ENCODE peak calls at places on chromosomes 1 and 21, in six cellular contexts. H is HCT116, B is retinal pigment epithelial cell, A is NB4, I is coronary artery, L is fibroblast of villous mesenchyme. Y is an unnamed sample.

GRCh38 chr1:62012821-62013220 is 181.8 kb upstream of the L1TD1 start:
- DNase-seq in H (no peak), B (no peak), A (no peak), I (no peak), L (peak), Y (no peak)

GRCh38 chr1:93079685-93080141 is 630 bp downstream of the MTF2 start:
- DNase-seq in H (no peak), B (no peak), A (peak), I (no peak), L (peak), Y (peak)

GRCh38 chr1:67479146-67479891 is 49.1 kb upstream of the SERBP1 start:
- DNase-seq in H (no peak), B (no peak), A (no peak), I (no peak), L (peak), Y (peak)

GRCh38 chr1:154866995-154867795 is 2.9 kb downstream of the KCNN3 start:
- DNase-seq in H (no peak), B (no peak), A (no peak), I (no peak), L (peak), Y (peak)

GRCh38 chr1:108862017-108862610 is 5.2 kb upstream of the AKNAD1 start:
- DNase-seq in H (no peak), B (no peak), A (no peak), I (no peak), L (no peak), Y (no peak)

GRCh38 chr21:43209575-43210453 is 41.0 kb downstream of the CRYAA start:
- DNase-seq in H (no peak), B (no peak), A (no peak), I (peak), L (peak), Y (peak)

GRCh38 chr1:44220001-44220751 is 6.9 kb downstream of the DMAP1 start:
- DNase-seq in H (no peak), B (no peak), A (no peak), I (no peak), L (peak), Y (peak)

GRCh38 chr1:89844236-89844807 is 23.5 kb downstream of the LRRC8D start:
- DNase-seq in H (no peak), B (no peak), A (no peak), I (no peak), L (peak), Y (no peak)

GRCh38 chr1:117181630-117182041 is 29.1 kb downstream of the VTCN1 start:
- DNase-seq in H (no peak), B (no peak), A (peak), I (no peak), L (no peak), Y (no peak)

GRCh38 chr1:248890549-248891498 is 15.2 kb upstream of the PGBD2 start:
- DNase-seq in H (no peak), B (no peak), A (no peak), I (no peak), L (no peak), Y (no peak)

GRCh38 chr1:55062801-55063561 is 23.6 kb downstream of the PCSK9 start:
- DNase-seq in H (no peak), B (no peak), A (no peak), I (peak), L (no peak), Y (no peak)

GRCh38 chr1:207873055-207873890 is 37.7 kb downstream of the CD34 start:
- DNase-seq in H (no peak), B (no peak), A (peak), I (peak), L (no peak), Y (no peak)

GRCh38 chr1:66598670-66599069 is 64.7 kb downstream of the SGIP1 start:
- DNase-seq in H (no peak), B (peak), A (no peak), I (no peak), L (peak), Y (peak)

GRCh38 chr1:45569962-45570581 is 13.8 kb upstream of the NASP start:
- DNase-seq in H (peak), B (no peak), A (peak), I (peak), L (peak), Y (peak)

GRCh38 chr1:58577676-58578073 is 623 bp upstream of the TACSTD2 start:
- DNase-seq in H (no peak), B (no peak), A (peak), I (no peak), L (no peak), Y (no peak)

GRCh38 chr1:54475357-54476230 is 69.4 kb upstream of the SSBP3 start:
- DNase-seq in H (no peak), B (no peak), A (no peak), I (no peak), L (no peak), Y (no peak)

GRCh38 chr1:200296091-200296661 is 113.7 kb downstream of the ZNF281 start:
- DNase-seq in H (no peak), B (no peak), A (no peak), I (no peak), L (no peak), Y (no peak)

GRCh38 chr1:227621211-227621610 is 57.9 kb downstream of the ZNF678 start:
- DNase-seq in H (no peak), B (no peak), A (no peak), I (no peak), L (no peak), Y (peak)

GRCh38 chr1:23980725-23981063 is 567 bp upstream of the SRSF10 start:
- DNase-seq in H (peak), B (no peak), A (peak), I (no peak), L (peak), Y (no peak)

GRCh38 chr1:42429623-42430022 is 26.2 kb downstream of the ZMYND12 start:
- DNase-seq in H (no peak), B (no peak), A (no peak), I (no peak), L (no peak), Y (no peak)

GRCh38 chr1:236051107-236051885 is 13.6 kb downstream of the NID1 start:
- DNase-seq in H (no peak), B (no peak), A (no peak), I (no peak), L (peak), Y (peak)

GRCh38 chr1:93665015-93665414 is 16.6 kb downstream of the BCAR3 start:
- DNase-seq in H (no peak), B (no peak), A (no peak), I (no peak), L (no peak), Y (peak)

GRCh38 chr21:43608225-43608624 is 51.1 kb downstream of the HSF2BP start:
- DNase-seq in H (no peak), B (peak), A (peak), I (no peak), L (peak), Y (peak)

GRCh38 chr1:116881879-116882520 is 27.7 kb upstream of the PTGFRN start:
- DNase-seq in H (no peak), B (no peak), A (peak), I (peak), L (peak), Y (peak)

GRCh38 chr1:157193219-157193618 is 55.0 kb upstream of the ETV3 start:
- DNase-seq in H (no peak), B (no peak), A (no peak), I (no peak), L (no peak), Y (no peak)

GRCh38 chr1:202564958-202565497 is 145.2 kb downstream of the SYT2 start:
- DNase-seq in H (no peak), B (no peak), A (no peak), I (no peak), L (no peak), Y (no peak)

GRCh38 chr1:15197591-15198447 is 44.3 kb downstream of the TMEM51 start:
- DNase-seq in H (no peak), B (no peak), A (peak), I (no peak), L (no peak), Y (no peak)

GRCh38 chr1:33050221-33051076 is 13.8 kb upstream of the AK2 start:
- DNase-seq in H (peak), B (no peak), A (peak), I (no peak), L (peak), Y (peak)

GRCh38 chr1:109739738-109740614 is 862 bp downstream of the GSTM3 start:
- DNase-seq in H (no peak), B (no peak), A (peak), I (peak), L (peak), Y (peak)

GRCh38 chr1:97680894-97681293 is 239.9 kb downstream of the DPYD start:
- DNase-seq in H (no peak), B (peak), A (no peak), I (no peak), L (no peak), Y (peak)

GRCh38 chr1:17887646-17888395 is 132.7 kb downstream of the ACTL8 start:
- DNase-seq in H (no peak), B (no peak), A (no peak), I (no peak), L (no peak), Y (no peak)

GRCh38 chr1:164635074-164635783 is 76.2 kb downstream of the PBX1 start:
- DNase-seq in H (no peak), B (no peak), A (no peak), I (no peak), L (no peak), Y (no peak)

GRCh38 chr21:31720739-31721138 is 11.2 kb downstream of the SCAF4 start:
- DNase-seq in H (no peak), B (no peak), A (no peak), I (no peak), L (no peak), Y (no peak)

GRCh38 chr1:207050428-207050767 is 610 bp downstream of the YOD1 start:
- DNase-seq in H (no peak), B (no peak), A (no peak), I (no peak), L (no peak), Y (no peak)

GRCh38 chr1:118954286-118954890 is 33.8 kb downstream of the TBX15 start:
- DNase-seq in H (no peak), B (no peak), A (no peak), I (no peak), L (no peak), Y (no peak)

DNA sequence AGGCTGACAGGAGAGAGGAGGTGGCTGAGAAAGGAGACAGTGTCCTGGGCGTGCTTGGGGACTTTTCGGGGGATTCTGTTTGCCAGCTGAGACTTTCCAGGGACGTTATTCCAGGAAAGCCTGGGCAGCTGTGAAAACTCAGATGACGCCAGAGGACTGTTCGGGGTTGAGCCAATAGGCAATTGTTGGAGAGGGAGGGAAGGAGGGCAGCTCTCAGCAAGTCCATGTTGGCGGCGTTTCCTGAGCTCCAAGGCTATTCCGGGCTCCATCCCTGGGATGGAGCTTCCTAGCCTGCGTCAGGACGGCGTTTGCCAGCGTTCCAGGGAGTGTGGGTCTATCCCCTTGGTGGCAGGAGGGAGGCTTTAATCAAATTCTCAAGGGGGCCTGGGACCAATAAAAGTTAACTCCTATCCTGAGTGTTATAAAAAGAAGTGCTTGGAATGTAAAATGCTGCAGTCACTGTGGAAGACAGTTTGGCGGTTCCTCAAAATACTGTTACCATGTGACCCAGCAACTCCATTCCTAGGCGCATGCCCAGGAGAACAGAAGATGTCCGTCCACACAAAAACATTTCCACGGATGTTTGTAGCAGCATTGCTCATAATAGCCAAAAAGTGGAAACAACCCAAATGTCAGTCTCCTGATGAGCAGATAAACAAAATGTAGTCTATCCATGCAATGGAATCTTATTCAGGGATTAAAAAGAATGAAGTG is 15.2 kb downstream of the SLC27A3 start:
- DNase-seq in H (no peak), B (no peak), A (peak), I (peak), L (peak), Y (peak)
- H3K4me3 ChIP-seq in H (no peak), B (no peak), A (peak), I (peak), L (peak), Y (peak)

DNA sequence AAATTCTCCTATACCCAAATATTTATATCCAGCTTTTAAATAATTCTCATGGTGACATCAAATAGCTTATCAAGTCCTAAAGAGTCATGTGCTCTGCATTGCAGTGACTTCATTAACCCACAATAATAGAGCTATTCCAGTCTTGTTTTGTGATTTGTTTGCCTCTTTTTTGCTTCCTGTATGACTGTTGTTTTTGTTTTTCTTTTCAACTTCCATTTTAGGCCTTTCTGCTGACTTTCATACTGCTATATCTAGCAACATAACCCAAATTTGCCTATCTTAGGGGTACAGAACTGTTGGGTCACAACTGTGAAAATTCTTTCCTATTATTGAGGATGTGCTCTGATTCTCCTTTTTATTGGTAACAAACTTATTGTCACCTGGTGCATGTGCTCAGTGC is 30.3 kb downstream of the SPATA17 start:
- DNase-seq in H (no peak), B (no peak), A (no peak), I (no peak), L (no peak), Y (peak)
- TF ChIP-seq CTCF in H (no peak), B (no peak), A (no peak), I (no peak), L (no peak), Y (no peak)

GRCh38 chr1:245111073-245111472 is 43.7 kb upstream of the KIF26B start:
- DNase-seq in H (no peak), B (no peak), A (no peak), I (no peak), L (no peak), Y (no peak)
- H3K4me3 ChIP-seq in H (no peak), B (no peak), A (no peak), I (no peak), L (no peak), Y (no peak)

GRCh38 chr1:247146671-247147070 is 25.1 kb downstream of the ZNF124 start:
- DNase-seq in H (no peak), B (no peak), A (peak), I (no peak), L (no peak), Y (no peak)
- TF ChIP-seq CTCF in H (peak), B (peak), A (peak), I (no peak), L (peak), Y (no peak)

Y was measured in cardiac fibroblast.